ENCODE peak calls at places on chromosome 7, in five cellular contexts. J is lower lobe of right lung, T is iPS DF 6.9, M is left ventricle myocardium inferior, X is A549. Y is an unnamed sample. For H3K4me1, the result is how much of the 10 kb centered on the place peaks cover.

GRCh38 chr7:116525298-116525912 is 569 bp downstream of the CAV1 start:
- DNase-seq in J (peak), T (no peak), M (peak), X (peak), Y (no peak)

GRCh38 chr7:155583636-155584035 is 37.3 kb upstream of the CNPY1 start:
- DNase-seq in J (no peak), T (no peak), M (no peak), X (no peak), Y (no peak)

GRCh38 chr7:90723233-90723632 is 127.1 kb downstream of the CDK14 start:
- DNase-seq in J (no peak), T (no peak), M (no peak), X (no peak), Y (no peak)

GRCh38 chr7:17559388-17559787 is 260.9 kb downstream of the AHR start:
- DNase-seq in J (no peak), T (no peak), M (no peak), X (peak), Y (no peak)

GRCh38 chr7:17690030-17690429 is 250.3 kb downstream of the SNX13 start:
- DNase-seq in J (no peak), T (no peak), M (no peak), X (peak), Y (no peak)

GRCh38 chr7:28086198-28086597 is 94.4 kb downstream of the JAZF1 start:
- DNase-seq in J (no peak), T (no peak), M (no peak), X (no peak), Y (no peak)

GRCh38 chr7:2263176-2263575 is 21.1 kb downstream of the NUDT1 start:
- DNase-seq in J (no peak), T (no peak), M (no peak), X (no peak), Y (no peak)

GRCh38 chr7:129610709-129611245 is 743 bp upstream of the NRF1 start:
- DNase-seq in J (no peak), T (no peak), M (no peak), X (no peak), Y (peak)

GRCh38 chr7:133572853-133573252 is 320.0 kb downstream of the EXOC4 start:
- DNase-seq in J (no peak), T (no peak), M (no peak), X (no peak), Y (no peak)

GRCh38 chr7:112422842-112423496 is 27.3 kb upstream of the IFRD1 start:
- DNase-seq in J (peak), T (peak), M (peak), X (peak), Y (peak)

GRCh38 chr7:33639552-33640197 is 265.7 kb upstream of the BMPER start:
- DNase-seq in J (no peak), T (no peak), M (no peak), X (no peak), Y (no peak)

GRCh38 chr7:151032936-151033863 is 5.0 kb downstream of the ABCB8 start:
- DNase-seq in J (no peak), T (no peak), M (no peak), X (no peak), Y (no peak)

GRCh38 chr7:117912421-117912820 is 39.2 kb upstream of the CTTNBP2 start:
- DNase-seq in J (no peak), T (no peak), M (no peak), X (no peak), Y (no peak)

GRCh38 chr7:157116762-157117161 is 22.0 kb upstream of the UBE3C start:
- DNase-seq in J (no peak), T (no peak), M (no peak), X (no peak), Y (peak)

GRCh38 chr7:151743481-151743983 is 133.4 kb downstream of the PRKAG2 start:
- DNase-seq in J (no peak), T (no peak), M (peak), X (no peak), Y (no peak)

GRCh38 chr7:12596225-12596790 is 25.8 kb downstream of the SCIN start:
- DNase-seq in J (no peak), T (no peak), M (no peak), X (no peak), Y (no peak)

GRCh38 chr7:121042195-121042594 is 53.7 kb downstream of the CPED1 start:
- DNase-seq in J (no peak), T (no peak), M (no peak), X (no peak), Y (no peak)

DNA sequence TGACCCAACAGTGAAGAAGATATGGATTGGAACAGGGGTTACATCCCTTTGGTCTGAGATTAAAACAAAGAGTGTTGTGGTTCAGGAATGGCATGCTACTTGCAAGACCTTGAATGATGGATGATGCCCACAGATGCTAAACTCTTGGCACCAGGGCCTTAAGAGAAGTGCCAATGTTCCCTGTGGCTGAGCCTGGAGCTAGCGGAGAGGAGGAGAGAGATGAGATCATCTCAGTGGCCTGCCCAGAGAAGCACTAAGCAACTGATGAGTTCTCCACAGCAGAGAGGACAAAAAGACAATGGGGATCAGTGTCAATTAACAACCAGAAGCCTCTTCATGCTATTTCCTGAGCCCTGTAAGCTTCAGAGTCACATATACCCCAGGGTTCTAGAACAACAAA is 97.8 kb downstream of the ELAPOR2 start:
- DNase-seq in J (no peak), T (no peak), M (no peak), X (no peak), Y (peak)
- H3K4me1 ChIP-seq in J (under half), T (under half), M (under half), X (under half), Y (under half)

GRCh38 chr7:55074008-55074499 is 55.2 kb downstream of the EGFR start:
- DNase-seq in J (peak), T (no peak), M (peak), X (peak), Y (peak)
- H3K4me3 ChIP-seq in J (peak), T (no peak), M (peak), X (peak), Y (no peak)

GRCh38 chr7:108455833-108456677 is at the start of gene NRCAM:
- DNase-seq in J (peak), T (peak), M (no peak), X (peak), Y (peak)
- H3K27ac ChIP-seq in J (peak), T (no peak), M (no peak), X (peak), Y (peak)

GRCh38 chr7:103632972-103633371 is 187.0 kb upstream of the SLC26A5 start:
- DNase-seq in J (no peak), T (no peak), M (no peak), X (no peak), Y (no peak)

GRCh38 chr7:103637080-103637479 is 191.1 kb upstream of the SLC26A5 start:
- DNase-seq in J (no peak), T (no peak), M (no peak), X (peak), Y (no peak)

GRCh38 chr7:103640031-103640779 is 194.2 kb upstream of the SLC26A5 start:
- DNase-seq in J (no peak), T (no peak), M (no peak), X (no peak), Y (no peak)

GRCh38 chr7:103636153-103636552 is 190.1 kb upstream of the SLC26A5 start:
- DNase-seq in J (no peak), T (no peak), M (no peak), X (no peak), Y (no peak)

GRCh38 chr7:103637726-103638125 is 191.7 kb upstream of the SLC26A5 start:
- DNase-seq in J (no peak), T (no peak), M (no peak), X (no peak), Y (no peak)
- H3K4me1 ChIP-seq in J (under half), T (under half), M (under half), X (under half), Y (under half)

GRCh38 chr7:53418834-53419482 is 383.5 kb downstream of the POM121L12 start:
- DNase-seq in J (no peak), T (no peak), M (no peak), X (no peak), Y (no peak)
- H3K4me3 ChIP-seq in J (no peak), T (no peak), M (no peak), X (no peak), Y (no peak)

GRCh38 chr7:21944616-21945373 is 904 bp downstream of the CDCA7L start:
- DNase-seq in J (peak), T (no peak), M (peak), X (peak), Y (no peak)
- H3K27ac ChIP-seq in J (peak), T (no peak), M (peak), X (peak), Y (no peak)

DNA sequence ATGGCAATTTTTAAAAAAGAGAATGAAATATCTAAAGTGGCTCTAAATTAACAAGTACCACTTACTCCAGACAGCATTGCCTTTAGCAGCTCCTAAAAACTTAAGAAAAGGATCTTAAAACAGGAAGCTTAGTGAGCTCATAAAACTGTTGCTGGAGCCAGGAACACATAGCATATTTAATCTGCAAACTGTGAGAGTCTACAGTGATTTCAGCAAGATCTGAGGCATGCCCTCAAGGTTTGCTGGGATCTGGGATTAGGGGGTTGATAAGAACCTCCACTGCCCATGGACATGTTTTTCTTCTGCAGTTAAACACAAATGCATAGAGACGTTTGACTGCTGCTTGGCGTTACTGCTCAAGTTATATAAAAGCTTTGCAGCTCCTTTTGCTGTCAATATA is 3.8 kb downstream of the GLI3 start:
- DNase-seq in J (no peak), T (no peak), M (no peak), X (no peak), Y (no peak)
- H3K4me1 ChIP-seq in J (under half), T (under half), M (under half), X (under half), Y (under half)

GRCh38 chr7:23598321-23598720 is 1.1 kb downstream of the CCDC126 start:
- DNase-seq in J (no peak), T (no peak), M (no peak), X (no peak), Y (no peak)
- H3K4me3 ChIP-seq in J (peak), T (peak), M (peak), X (peak), Y (peak)

DNA sequence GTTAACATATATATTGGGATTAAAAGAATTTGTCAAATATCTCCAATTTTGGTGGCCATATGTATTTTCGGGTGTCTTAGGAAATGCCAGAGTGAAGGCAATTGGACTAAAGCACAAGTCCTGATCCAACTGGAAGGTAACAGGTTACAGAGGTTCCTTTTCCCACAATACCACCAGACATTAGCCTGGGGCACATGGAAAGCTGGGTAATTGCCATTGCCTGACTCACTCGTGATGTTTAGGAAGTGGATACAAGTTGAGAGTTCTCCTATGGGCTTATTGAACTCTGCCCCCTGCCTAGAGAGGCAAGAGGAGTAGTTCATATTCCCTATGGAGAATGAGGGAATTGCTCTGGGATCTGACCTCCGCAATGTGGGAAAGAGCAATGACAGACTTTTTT is 5.7 kb downstream of the DNAH11 start:
- DNase-seq in J (no peak), T (no peak), M (no peak), X (no peak), Y (no peak)
- H3K27ac ChIP-seq in J (no peak), T (no peak), M (no peak), X (no peak), Y (no peak)

Y was measured in adrenal gland.